ENCODE peak calls at places on chromosomes 5 and 9, in nine cellular contexts. F is SK-N-SH, O is OCI-LY7, E is neural progenitor cell, W is MM.1S, G is hepatocyte, C is GM23248, J is PC-3, S is GM23338. U is an unnamed sample.

GRCh38 chr5:75037106-75037505 is 15.3 kb downstream of the GCNT4 start:
- DNase-seq in F (no peak), O (no peak), E (no peak), W (no peak), G (peak), C (peak), J (peak), S (no peak), U (peak)

GRCh38 chr9:131997779-131998178 is 81.9 kb downstream of the MED27 start:
- DNase-seq in F (peak), O (no peak), E (no peak), W (no peak), G (no peak), C (no peak), J (no peak), S (no peak), U (no peak)

GRCh38 chr5:107444327-107444726 is 226.4 kb downstream of the EFNA5 start:
- DNase-seq in F (no peak), O (no peak), E (no peak), W (no peak), G (no peak), C (no peak), J (no peak), S (no peak), U (no peak)

GRCh38 chr5:41122459-41122858 is 51.3 kb upstream of the MROH2B start:
- DNase-seq in F (no peak), O (peak), E (no peak), W (no peak), G (no peak), C (no peak), J (no peak), S (peak), U (no peak)

GRCh38 chr9:4497855-4498254 is 7.6 kb downstream of the SLC1A1 start:
- DNase-seq in F (no peak), O (no peak), E (no peak), W (no peak), G (peak), C (peak), J (peak), S (no peak), U (no peak)

GRCh38 chr9:90340421-90340820 is 302.2 kb downstream of the DIRAS2 start:
- DNase-seq in F (no peak), O (no peak), E (no peak), W (no peak), G (peak), C (peak), J (no peak), S (no peak), U (no peak)

GRCh38 chr9:103397868-103398600 is 402.9 kb downstream of the CYLC2 start:
- DNase-seq in F (peak), O (peak), E (peak), W (peak), G (peak), C (peak), J (peak), S (peak), U (peak)

GRCh38 chr9:21919377-21920362 is 74.5 kb downstream of the CDKN2A start:
- DNase-seq in F (peak), O (peak), E (no peak), W (peak), G (no peak), C (peak), J (peak), S (no peak), U (peak)

GRCh38 chr5:113293613-113294340 is 141.0 kb downstream of the TSSK1B start:
- DNase-seq in F (peak), O (no peak), E (peak), W (peak), G (peak), C (peak), J (peak), S (peak), U (no peak)

GRCh38 chr5:102772273-102772672 is 17.2 kb downstream of the PAM start:
- DNase-seq in F (no peak), O (no peak), E (no peak), W (no peak), G (no peak), C (no peak), J (no peak), S (no peak), U (no peak)

GRCh38 chr9:95584176-95584575 is 67.4 kb upstream of the PTCH1 start:
- DNase-seq in F (no peak), O (no peak), E (peak), W (no peak), G (peak), C (no peak), J (no peak), S (no peak), U (no peak)

GRCh38 chr9:21513431-21513830 is 31.3 kb upstream of the IFNE start:
- DNase-seq in F (no peak), O (no peak), E (no peak), W (no peak), G (no peak), C (peak), J (no peak), S (no peak), U (no peak)

DNA sequence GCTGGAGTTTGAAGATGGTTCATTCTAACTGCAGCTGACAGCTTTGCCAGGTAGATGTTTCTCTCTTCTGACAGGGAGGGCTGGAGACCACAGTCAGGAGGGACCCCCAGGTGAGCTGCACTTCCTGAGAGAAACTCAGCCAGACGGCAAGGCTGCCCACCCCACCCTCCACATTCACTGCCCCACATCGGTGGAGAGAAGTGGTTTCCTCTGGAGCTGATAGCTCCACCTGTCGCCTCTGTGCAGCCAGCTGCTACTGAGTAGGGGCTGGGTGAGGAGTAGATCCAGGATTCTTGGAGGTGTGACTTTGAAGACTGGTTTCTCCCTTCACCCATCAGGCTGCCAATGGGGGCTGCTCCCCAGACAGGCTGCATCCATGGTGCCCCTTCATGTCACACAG is 175.0 kb downstream of the CARTPT start:
- DNase-seq in F (no peak), O (no peak), E (no peak), W (no peak), G (no peak), C (no peak), J (no peak), S (no peak), U (no peak)
- TF ChIP-seq EZH2phosphoT487 in F (no peak), O (no peak), E (no peak), W (no peak), G (no peak), C (no peak), J (no peak), S (no peak), U (no peak)

GRCh38 chr5:173981362-173981761 is 7.6 kb upstream of the C5orf47 start:
- DNase-seq in F (no peak), O (no peak), E (peak), W (no peak), G (no peak), C (no peak), J (peak), S (peak), U (no peak)
- TF ChIP-seq EZH2phosphoT487 in F (no peak), O (no peak), E (no peak), W (no peak), G (no peak), C (no peak), J (no peak), S (no peak), U (no peak)

GRCh38 chr5:154755361-154756202 is at the start of gene LARP1:
- DNase-seq in F (peak), O (peak), E (peak), W (peak), G (peak), C (peak), J (no peak), S (no peak), U (no peak)
- TF ChIP-seq EZH2phosphoT487 in F (no peak), O (no peak), E (no peak), W (no peak), G (no peak), C (no peak), J (no peak), S (no peak), U (no peak)

GRCh38 chr9:5764130-5764868 is 68.6 kb downstream of the ERMP1 start:
- DNase-seq in F (no peak), O (peak), E (no peak), W (peak), G (no peak), C (no peak), J (no peak), S (no peak), U (no peak)

GRCh38 chr9:5762421-5762820 is 70.5 kb downstream of the ERMP1 start:
- DNase-seq in F (no peak), O (no peak), E (no peak), W (no peak), G (no peak), C (peak), J (peak), S (no peak), U (no peak)

GRCh38 chr9:5773324-5773999 is 59.5 kb downstream of the ERMP1 start:
- DNase-seq in F (no peak), O (no peak), E (peak), W (no peak), G (no peak), C (no peak), J (no peak), S (peak), U (no peak)

GRCh38 chr9:5767968-5768932 is 64.7 kb downstream of the ERMP1 start:
- DNase-seq in F (no peak), O (no peak), E (no peak), W (peak), G (no peak), C (peak), J (peak), S (no peak), U (no peak)
- TF ChIP-seq EZH2phosphoT487 in F (no peak), O (no peak), E (no peak), W (no peak), G (no peak), C (no peak), J (no peak), S (no peak), U (no peak)

DNA sequence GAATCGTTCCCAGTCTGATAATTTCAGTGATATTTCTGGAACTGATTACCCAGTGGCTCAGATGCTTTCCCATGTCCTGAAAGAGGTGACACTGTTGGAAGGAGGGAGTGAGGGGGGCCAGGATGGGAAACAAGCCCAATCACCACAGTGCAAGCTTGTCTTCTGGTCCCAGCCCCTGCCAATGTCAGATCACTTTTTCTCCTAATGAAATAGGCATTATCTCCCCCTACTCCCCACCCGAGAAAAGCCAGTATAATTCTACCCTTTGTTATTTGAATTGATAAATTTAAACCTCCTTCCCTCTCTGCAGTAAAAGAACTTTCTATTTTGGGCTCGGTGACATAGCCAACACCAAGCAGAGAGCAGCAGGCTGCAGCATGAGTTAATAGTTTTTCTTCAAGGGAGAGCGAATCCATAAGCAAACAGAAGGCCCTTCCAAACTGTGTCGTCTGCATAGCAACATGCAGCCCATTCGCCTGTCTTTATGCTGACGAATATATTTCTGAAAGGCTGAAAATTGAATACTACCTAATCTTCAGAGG is 14.6 kb upstream of the PPP2CA start:
- DNase-seq in F (peak), O (no peak), E (peak), W (no peak), G (peak), C (peak), J (peak), S (no peak), U (no peak)
- TF ChIP-seq EZH2phosphoT487 in F (no peak), O (no peak), E (no peak), W (no peak), G (no peak), C (no peak), J (no peak), S (no peak), U (no peak)

GRCh38 chr9:124355032-124355940 is 60.0 kb downstream of the PSMB7 start:
- DNase-seq in F (no peak), O (no peak), E (no peak), W (no peak), G (no peak), C (no peak), J (no peak), S (no peak), U (no peak)

GRCh38 chr9:124355941-124356744 is 59.1 kb downstream of the PSMB7 start:
- DNase-seq in F (no peak), O (no peak), E (no peak), W (no peak), G (no peak), C (no peak), J (no peak), S (no peak), U (no peak)

GRCh38 chr9:124353811-124354274 is 61.4 kb downstream of the PSMB7 start:
- DNase-seq in F (no peak), O (no peak), E (no peak), W (no peak), G (no peak), C (peak), J (no peak), S (no peak), U (no peak)

GRCh38 chr9:124353166-124353768 is 62.0 kb downstream of the PSMB7 start:
- DNase-seq in F (no peak), O (no peak), E (no peak), W (no peak), G (no peak), C (no peak), J (no peak), S (no peak), U (no peak)

GRCh38 chr9:124354364-124355031 is 60.7 kb downstream of the PSMB7 start:
- DNase-seq in F (no peak), O (no peak), E (no peak), W (no peak), G (no peak), C (no peak), J (no peak), S (no peak), U (no peak)
- TF ChIP-seq EZH2phosphoT487 in F (no peak), O (no peak), E (no peak), W (no peak), G (no peak), C (no peak), J (no peak), S (no peak), U (no peak)

GRCh38 chr5:134175874-134176522 is 752 bp downstream of the SKP1 start:
- DNase-seq in F (no peak), O (peak), E (no peak), W (peak), G (no peak), C (peak), J (no peak), S (peak), U (no peak)
- TF ChIP-seq EZH2phosphoT487 in F (no peak), O (no peak), E (no peak), W (no peak), G (no peak), C (no peak), J (no peak), S (no peak), U (no peak)